ENCODE peak calls at places on chromosome 19, in six cellular contexts. U is stimulated activated CD8-positive, alpha-beta memory T cell treated with anti-CD3 and anti-CD28 coated beads, Interleukin-4, amount 100 ng/mL, for 24 hours; T is NCI-H1105 treated with DMSO at 0.1 percent for 48 hours; W is NCI-H146; E is fibroblast of lung; V is ELR. Z is an unnamed sample.

GRCh38 chr19:17326595-17326966 is 8.1 kb downstream of the ANO8 start:
- DNase-seq in U (no peak), T (no peak), W (no peak), E (no peak), V (no peak), Z (no peak)

GRCh38 chr19:679418-680286 is 3.5 kb downstream of the FSTL3 start:
- DNase-seq in U (no peak), T (peak), W (peak), E (peak), V (peak), Z (peak)

GRCh38 chr19:54418030-54418929 is 3.0 kb downstream of the TTYH1 start:
- DNase-seq in U (no peak), T (no peak), W (no peak), E (no peak), V (peak), Z (no peak)

GRCh38 chr19:50649433-50650391 is at the start of gene C19orf81:
- DNase-seq in U (no peak), T (no peak), W (no peak), E (no peak), V (peak), Z (no peak)

GRCh38 chr19:38055655-38056521 is 148.9 kb downstream of the SIPA1L3 start:
- DNase-seq in U (no peak), T (peak), W (peak), E (no peak), V (no peak), Z (no peak)

GRCh38 chr19:30854207-30854606 is 482.0 kb downstream of the ZNF536 start:
- DNase-seq in U (no peak), T (no peak), W (no peak), E (no peak), V (no peak), Z (no peak)

GRCh38 chr19:51295382-51296126 is 15.9 kb upstream of the IGLON5 start:
- DNase-seq in U (no peak), T (no peak), W (no peak), E (no peak), V (no peak), Z (no peak)

GRCh38 chr19:6589711-6590457 is 1.1 kb downstream of the CD70 start:
- DNase-seq in U (no peak), T (no peak), W (no peak), E (no peak), V (no peak), Z (no peak)

GRCh38 chr19:55220525-55220924 is 8.0 kb downstream of the TMEM86B start:
- DNase-seq in U (no peak), T (no peak), W (no peak), E (no peak), V (peak), Z (no peak)

GRCh38 chr19:40744554-40745401 is 5.5 kb downstream of the ACTMAP start:
- DNase-seq in U (no peak), T (no peak), W (no peak), E (no peak), V (no peak), Z (no peak)

Z was measured in AG09319.